ENCODE peak calls at places on chromosome 13, in five cellular contexts. One of them, this sample, is unnamed.

GRCh38 chr13:73677041-73677589 is 457.1 kb downstream of the KLF12 start:
- DNase-seq in mesenchymal stem cell: no peak
- DNase-seq in IMR-90: peak
- DNase-seq in H1: no peak
- DNase-seq in neuronal stem cell: no peak
- DNase-seq in this sample: peak

GRCh38 chr13:23433171-23434153 is at the start of gene SACS:
- DNase-seq in neuronal stem cell: peak
- DNase-seq in mesenchymal stem cell: peak
- DNase-seq in H1: peak
- DNase-seq in IMR-90: peak
- DNase-seq in this sample: peak

GRCh38 chr13:111602874-111603273 is 282.4 kb downstream of the TEX29 start:
- DNase-seq in mesenchymal stem cell: no peak
- DNase-seq in H1: no peak
- DNase-seq in IMR-90: no peak
- DNase-seq in neuronal stem cell: no peak
- DNase-seq in this sample: no peak

GRCh38 chr13:31012285-31013024 is 80.0 kb downstream of the TEX26 start:
- DNase-seq in IMR-90: peak
- DNase-seq in neuronal stem cell: no peak
- DNase-seq in mesenchymal stem cell: peak
- DNase-seq in H1: no peak
- DNase-seq in this sample: peak

GRCh38 chr13:73417012-73417615 is 358.3 kb downstream of the KLF5 start:
- DNase-seq in IMR-90: no peak
- DNase-seq in H1: no peak
- DNase-seq in mesenchymal stem cell: no peak
- DNase-seq in neuronal stem cell: no peak
- DNase-seq in this sample: peak

GRCh38 chr13:105037064-105037463 is 1498.4 kb downstream of the EFNB2 start:
- DNase-seq in mesenchymal stem cell: no peak
- DNase-seq in H1: no peak
- DNase-seq in neuronal stem cell: no peak
- DNase-seq in IMR-90: no peak
- DNase-seq in this sample: no peak

GRCh38 chr13:59776924-59777690 is 386.6 kb downstream of the DIAPH3 start:
- DNase-seq in mesenchymal stem cell: peak
- DNase-seq in H1: no peak
- DNase-seq in IMR-90: peak
- DNase-seq in neuronal stem cell: no peak
- DNase-seq in this sample: no peak

GRCh38 chr13:32962342-32962741 is 53.9 kb upstream of the KL start:
- DNase-seq in neuronal stem cell: no peak
- DNase-seq in mesenchymal stem cell: no peak
- DNase-seq in IMR-90: no peak
- DNase-seq in H1: no peak
- DNase-seq in this sample: no peak

GRCh38 chr13:41639955-41640780 is 182.8 kb downstream of the RGCC start:
- DNase-seq in mesenchymal stem cell: peak
- DNase-seq in H1: no peak
- DNase-seq in IMR-90: no peak
- DNase-seq in neuronal stem cell: no peak
- DNase-seq in this sample: no peak

GRCh38 chr13:77896536-77896935 is 22.1 kb downstream of the EDNRB start:
- DNase-seq in H1: no peak
- DNase-seq in IMR-90: peak
- DNase-seq in mesenchymal stem cell: peak
- DNase-seq in neuronal stem cell: no peak
- DNase-seq in this sample: no peak

GRCh38 chr13:113861433-113862030 is 2.3 kb downstream of the GAS6 start:
- DNase-seq in mesenchymal stem cell: no peak
- DNase-seq in IMR-90: no peak
- DNase-seq in neuronal stem cell: no peak
- DNase-seq in H1: peak
- DNase-seq in this sample: peak

GRCh38 chr13:25252229-25252628 is 35.1 kb downstream of the MTMR6 start:
- DNase-seq in mesenchymal stem cell: no peak
- DNase-seq in H1: no peak
- DNase-seq in neuronal stem cell: no peak
- DNase-seq in IMR-90: no peak
- DNase-seq in this sample: no peak

GRCh38 chr13:114019367-114019766 is 45.5 kb upstream of the C13orf46 start:
- DNase-seq in mesenchymal stem cell: no peak
- DNase-seq in IMR-90: no peak
- DNase-seq in H1: no peak
- DNase-seq in neuronal stem cell: no peak
- DNase-seq in this sample: peak

GRCh38 chr13:108902557-108903155 is 273.2 kb downstream of the MYO16 start:
- DNase-seq in IMR-90: no peak
- DNase-seq in H1: no peak
- DNase-seq in neuronal stem cell: no peak
- DNase-seq in mesenchymal stem cell: no peak
- DNase-seq in this sample: no peak

GRCh38 chr13:87925006-87925405 is 253.8 kb downstream of the SLITRK5 start:
- DNase-seq in IMR-90: no peak
- DNase-seq in H1: no peak
- DNase-seq in neuronal stem cell: no peak
- DNase-seq in mesenchymal stem cell: no peak
- DNase-seq in this sample: no peak

GRCh38 chr13:96822900-96823299 is 171.4 kb downstream of the OXGR1 start:
- DNase-seq in IMR-90: no peak
- DNase-seq in neuronal stem cell: no peak
- DNase-seq in mesenchymal stem cell: peak
- DNase-seq in H1: no peak
- DNase-seq in this sample: peak

GRCh38 chr13:31998131-31998530 is 33.4 kb upstream of the FRY start:
- DNase-seq in mesenchymal stem cell: no peak
- DNase-seq in IMR-90: no peak
- DNase-seq in H1: no peak
- DNase-seq in neuronal stem cell: no peak
- DNase-seq in this sample: peak

GRCh38 chr13:21637296-21637695 is 33.3 kb upstream of the MICU2 start:
- DNase-seq in H1: no peak
- DNase-seq in mesenchymal stem cell: no peak
- DNase-seq in IMR-90: peak
- DNase-seq in neuronal stem cell: no peak
- DNase-seq in this sample: no peak

GRCh38 chr13:114279770-114280169 is 1.6 kb upstream of the UPF3A start:
- DNase-seq in mesenchymal stem cell: peak
- DNase-seq in IMR-90: no peak
- DNase-seq in H1: no peak
- DNase-seq in neuronal stem cell: no peak
- DNase-seq in this sample: no peak

GRCh38 chr13:43230989-43231388 is 207.6 kb downstream of the DNAJC15 start:
- DNase-seq in neuronal stem cell: no peak
- DNase-seq in mesenchymal stem cell: no peak
- DNase-seq in H1: no peak
- DNase-seq in IMR-90: no peak
- DNase-seq in this sample: no peak

DNA sequence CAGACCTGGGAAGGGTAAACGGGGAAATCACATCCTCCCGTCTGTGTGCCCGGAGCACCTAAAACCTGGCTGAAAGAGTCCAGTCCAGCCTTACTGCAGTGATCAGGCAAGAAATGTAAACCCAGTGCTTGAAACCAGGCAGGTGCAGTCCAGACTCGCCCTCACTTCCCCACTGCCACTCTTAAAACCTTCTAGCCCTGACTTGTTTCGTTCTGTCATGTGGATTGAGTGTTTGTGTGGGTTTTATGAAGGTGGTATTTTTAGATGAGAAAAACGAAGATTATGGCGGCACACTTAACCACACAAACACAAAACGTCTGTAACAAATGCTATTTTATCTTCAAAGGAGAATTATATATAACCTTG is 836 bp upstream of the CKAP2 start:
- DNase-seq in neuronal stem cell: no peak
- DNase-seq in mesenchymal stem cell: peak
- DNase-seq in H1: no peak
- DNase-seq in IMR-90: peak
- DNase-seq in this sample: peak
- H3K4me3 ChIP-seq in neuronal stem cell: peak
- H3K4me3 ChIP-seq in mesenchymal stem cell: peak
- H3K4me3 ChIP-seq in H1: peak
- H3K4me3 ChIP-seq in IMR-90: peak
- H3K4me3 ChIP-seq in this sample: no peak

DNA sequence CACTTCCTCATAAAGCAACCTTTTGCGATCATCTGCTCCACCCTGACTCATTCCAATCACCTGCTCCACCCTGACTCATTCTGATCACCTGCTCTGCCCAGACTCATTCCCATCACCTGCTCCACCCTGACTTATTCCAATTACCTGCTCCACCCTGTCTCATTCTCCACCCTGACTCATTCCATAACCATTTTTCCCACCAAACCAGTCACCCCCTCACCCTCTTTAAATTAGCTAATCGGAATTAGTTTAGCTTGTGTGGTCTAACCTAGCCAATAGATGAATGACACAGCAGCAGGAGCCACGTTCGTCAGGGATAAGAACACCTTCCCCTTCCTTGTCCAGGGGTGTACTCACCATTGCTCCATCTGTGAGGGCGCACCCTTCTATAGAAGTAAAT is 134.0 kb downstream of the COG6 start:
- DNase-seq in mesenchymal stem cell: no peak
- DNase-seq in IMR-90: no peak
- DNase-seq in neuronal stem cell: no peak
- DNase-seq in H1: no peak
- DNase-seq in this sample: no peak
- H2BK15ac ChIP-seq in mesenchymal stem cell: no peak
- H2BK15ac ChIP-seq in IMR-90: no peak
- H2BK15ac ChIP-seq in neuronal stem cell: no peak
- H2BK15ac ChIP-seq in H1: no peak
- H2BK15ac ChIP-seq in this sample: no peak

GRCh38 chr13:51980918-51981317 is 30.3 kb downstream of the ATP7B start:
- DNase-seq in IMR-90: no peak
- DNase-seq in H1: no peak
- DNase-seq in neuronal stem cell: no peak
- DNase-seq in mesenchymal stem cell: no peak
- DNase-seq in this sample: no peak
- H3K4me3 ChIP-seq in IMR-90: no peak
- H3K4me3 ChIP-seq in H1: no peak
- H3K4me3 ChIP-seq in neuronal stem cell: no peak
- H3K4me3 ChIP-seq in mesenchymal stem cell: no peak
- H3K4me3 ChIP-seq in this sample: no peak

DNA sequence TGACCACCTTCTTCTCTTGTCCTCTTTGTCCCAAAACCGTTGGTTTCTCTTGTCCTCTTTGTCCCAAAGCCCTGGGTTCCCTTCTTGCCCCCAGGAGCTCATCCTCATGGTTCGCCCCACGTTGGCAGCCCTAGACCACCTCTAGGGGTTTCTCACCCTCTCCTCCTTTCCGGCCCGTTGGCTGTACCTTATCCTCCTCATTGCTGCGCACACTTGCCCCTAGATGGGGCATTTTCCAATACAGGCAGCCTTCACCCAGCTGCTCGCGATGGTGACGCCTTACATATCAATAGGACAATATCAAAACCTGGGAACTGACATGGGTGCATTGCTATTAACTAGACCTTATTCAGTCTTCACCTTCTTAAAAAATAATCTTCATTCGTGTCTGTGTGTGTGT is 86.5 kb downstream of the IPO5 start:
- DNase-seq in mesenchymal stem cell: no peak
- DNase-seq in neuronal stem cell: no peak
- DNase-seq in H1: no peak
- DNase-seq in IMR-90: no peak
- DNase-seq in this sample: no peak
- H2BK15ac ChIP-seq in mesenchymal stem cell: peak
- H2BK15ac ChIP-seq in neuronal stem cell: no peak
- H2BK15ac ChIP-seq in H1: no peak
- H2BK15ac ChIP-seq in IMR-90: no peak
- H2BK15ac ChIP-seq in this sample: no peak

GRCh38 chr13:94711561-94712286 is 621 bp downstream of the SOX21 start:
- DNase-seq in mesenchymal stem cell: peak
- DNase-seq in H1: no peak
- DNase-seq in IMR-90: no peak
- DNase-seq in neuronal stem cell: no peak
- DNase-seq in this sample: peak

GRCh38 chr13:94712812-94713555 is 639 bp upstream of the SOX21 start:
- DNase-seq in H1: peak
- DNase-seq in neuronal stem cell: no peak
- DNase-seq in IMR-90: peak
- DNase-seq in mesenchymal stem cell: peak
- DNase-seq in this sample: peak

GRCh38 chr13:94713556-94714182 is 1.3 kb upstream of the SOX21 start:
- DNase-seq in neuronal stem cell: no peak
- DNase-seq in mesenchymal stem cell: no peak
- DNase-seq in IMR-90: no peak
- DNase-seq in H1: peak
- DNase-seq in this sample: no peak

GRCh38 chr13:94710881-94711560 is 1.3 kb downstream of the SOX21 start:
- DNase-seq in IMR-90: no peak
- DNase-seq in H1: peak
- DNase-seq in mesenchymal stem cell: peak
- DNase-seq in neuronal stem cell: no peak
- DNase-seq in this sample: peak

GRCh38 chr13:94712287-94712811 is at the start of gene SOX21:
- DNase-seq in neuronal stem cell: no peak
- DNase-seq in H1: peak
- DNase-seq in mesenchymal stem cell: no peak
- DNase-seq in IMR-90: no peak
- DNase-seq in this sample: peak
- H3K4me3 ChIP-seq in neuronal stem cell: peak
- H3K4me3 ChIP-seq in H1: peak
- H3K4me3 ChIP-seq in mesenchymal stem cell: no peak
- H3K4me3 ChIP-seq in IMR-90: no peak
- H3K4me3 ChIP-seq in this sample: no peak

GRCh38 chr13:100506600-100507422 is 81.8 kb downstream of the GGACT start:
- DNase-seq in neuronal stem cell: no peak
- DNase-seq in mesenchymal stem cell: no peak
- DNase-seq in IMR-90: no peak
- DNase-seq in H1: no peak
- DNase-seq in this sample: no peak

GRCh38 chr13:100508391-100508790 is 80.2 kb downstream of the GGACT start:
- DNase-seq in neuronal stem cell: no peak
- DNase-seq in H1: no peak
- DNase-seq in IMR-90: no peak
- DNase-seq in mesenchymal stem cell: no peak
- DNase-seq in this sample: no peak

GRCh38 chr13:100511422-100511821 is 77.2 kb downstream of the GGACT start:
- DNase-seq in mesenchymal stem cell: no peak
- DNase-seq in neuronal stem cell: no peak
- DNase-seq in IMR-90: no peak
- DNase-seq in H1: no peak
- DNase-seq in this sample: no peak

GRCh38 chr13:100510208-100510997 is 78.2 kb downstream of the GGACT start:
- DNase-seq in mesenchymal stem cell: no peak
- DNase-seq in H1: no peak
- DNase-seq in IMR-90: no peak
- DNase-seq in neuronal stem cell: no peak
- DNase-seq in this sample: peak

GRCh38 chr13:100508996-100509395 is 79.6 kb downstream of the GGACT start:
- DNase-seq in IMR-90: no peak
- DNase-seq in mesenchymal stem cell: no peak
- DNase-seq in neuronal stem cell: no peak
- DNase-seq in H1: no peak
- DNase-seq in this sample: no peak
- H2BK15ac ChIP-seq in IMR-90: no peak
- H2BK15ac ChIP-seq in mesenchymal stem cell: no peak
- H2BK15ac ChIP-seq in neuronal stem cell: no peak
- H2BK15ac ChIP-seq in H1: no peak
- H2BK15ac ChIP-seq in this sample: no peak

This sample was measured in mesendoderm.